ENCODE peak calls at places on chromosomes 5 and 9, in four cellular contexts. One of them, this sample, is unnamed. For H3K4me1, the result is how much of the 10 kb centered on the place peaks cover.

GRCh38 chr9:95605826-95606555 is 89.2 kb upstream of the PTCH1 start:
- DNase-seq in cardiac muscle cell: no peak
- DNase-seq in mammary epithelial cell: no peak
- DNase-seq in PC-9: no peak
- DNase-seq in this sample: no peak

GRCh38 chr9:82271099-82271498 is 282.5 kb downstream of the SPATA31D1 start:
- DNase-seq in cardiac muscle cell: no peak
- DNase-seq in mammary epithelial cell: peak
- DNase-seq in PC-9: no peak
- DNase-seq in this sample: no peak

GRCh38 chr5:68255305-68256130 is 40.0 kb downstream of the PIK3R1 start:
- DNase-seq in cardiac muscle cell: no peak
- DNase-seq in mammary epithelial cell: no peak
- DNase-seq in PC-9: no peak
- DNase-seq in this sample: no peak

GRCh38 chr5:134053840-134054338 is 49.1 kb upstream of the VDAC1 start:
- DNase-seq in cardiac muscle cell: no peak
- DNase-seq in mammary epithelial cell: peak
- DNase-seq in PC-9: no peak
- DNase-seq in this sample: no peak

GRCh38 chr5:75461679-75462078 is 49.8 kb downstream of the CERT1 start:
- DNase-seq in cardiac muscle cell: no peak
- DNase-seq in mammary epithelial cell: peak
- DNase-seq in PC-9: no peak
- DNase-seq in this sample: no peak

GRCh38 chr9:136759436-136760325 is 1.6 kb upstream of the LCN8 start:
- DNase-seq in cardiac muscle cell: no peak
- DNase-seq in mammary epithelial cell: no peak
- DNase-seq in PC-9: no peak
- DNase-seq in this sample: no peak

GRCh38 chr5:170651902-170652301 is 131.6 kb upstream of the GABRP start:
- DNase-seq in cardiac muscle cell: no peak
- DNase-seq in mammary epithelial cell: no peak
- DNase-seq in PC-9: no peak
- DNase-seq in this sample: no peak

GRCh38 chr5:163612358-163613149 is 107.1 kb downstream of the MAT2B start:
- DNase-seq in cardiac muscle cell: no peak
- DNase-seq in mammary epithelial cell: no peak
- DNase-seq in PC-9: no peak
- DNase-seq in this sample: no peak

GRCh38 chr5:68757813-68758212 is 336.0 kb upstream of the SLC30A5 start:
- DNase-seq in cardiac muscle cell: no peak
- DNase-seq in mammary epithelial cell: no peak
- DNase-seq in PC-9: no peak
- DNase-seq in this sample: no peak

GRCh38 chr9:129649726-129650679 is 8.1 kb upstream of the ASB6 start:
- DNase-seq in cardiac muscle cell: no peak
- DNase-seq in mammary epithelial cell: no peak
- DNase-seq in PC-9: no peak
- DNase-seq in this sample: no peak

GRCh38 chr9:133203506-133204075 is 5.5 kb downstream of the OBP2B start:
- DNase-seq in cardiac muscle cell: no peak
- DNase-seq in mammary epithelial cell: no peak
- DNase-seq in PC-9: no peak
- DNase-seq in this sample: no peak

GRCh38 chr9:99411068-99411467 is 189.0 kb downstream of the SEC61B start:
- DNase-seq in cardiac muscle cell: peak
- DNase-seq in mammary epithelial cell: peak
- DNase-seq in PC-9: peak
- DNase-seq in this sample: no peak

GRCh38 chr5:91382530-91383026 is 539 bp downstream of the ARRDC3 start:
- DNase-seq in cardiac muscle cell: peak
- DNase-seq in mammary epithelial cell: peak
- DNase-seq in PC-9: no peak
- DNase-seq in this sample: no peak

GRCh38 chr9:87840126-87840525 is 42.6 kb upstream of the SPATA31E1 start:
- DNase-seq in cardiac muscle cell: no peak
- DNase-seq in mammary epithelial cell: no peak
- DNase-seq in PC-9: no peak
- DNase-seq in this sample: no peak

GRCh38 chr9:36488322-36488838 is 84.3 kb upstream of the MELK start:
- DNase-seq in cardiac muscle cell: no peak
- DNase-seq in mammary epithelial cell: no peak
- DNase-seq in PC-9: no peak
- DNase-seq in this sample: no peak

GRCh38 chr5:180618830-180619562 is 27.7 kb upstream of the SCGB3A1 start:
- DNase-seq in cardiac muscle cell: peak
- DNase-seq in mammary epithelial cell: peak
- DNase-seq in PC-9: no peak
- DNase-seq in this sample: no peak

GRCh38 chr9:12980482-12980881 is 205.7 kb downstream of the LURAP1L start:
- DNase-seq in cardiac muscle cell: no peak
- DNase-seq in mammary epithelial cell: no peak
- DNase-seq in PC-9: no peak
- DNase-seq in this sample: no peak

GRCh38 chr5:129113867-129114266 is 19.3 kb downstream of the ISOC1 start:
- DNase-seq in cardiac muscle cell: no peak
- DNase-seq in mammary epithelial cell: no peak
- DNase-seq in PC-9: no peak
- DNase-seq in this sample: no peak

GRCh38 chr5:129116797-129117196 is 22.2 kb downstream of the ISOC1 start:
- DNase-seq in cardiac muscle cell: no peak
- DNase-seq in mammary epithelial cell: no peak
- DNase-seq in PC-9: no peak
- DNase-seq in this sample: no peak

GRCh38 chr5:129112295-129112694 is 17.7 kb downstream of the ISOC1 start:
- DNase-seq in cardiac muscle cell: no peak
- DNase-seq in mammary epithelial cell: no peak
- DNase-seq in PC-9: no peak
- DNase-seq in this sample: no peak

GRCh38 chr5:129115680-129116079 is 21.1 kb downstream of the ISOC1 start:
- DNase-seq in cardiac muscle cell: no peak
- DNase-seq in mammary epithelial cell: no peak
- DNase-seq in PC-9: no peak
- DNase-seq in this sample: no peak

DNA sequence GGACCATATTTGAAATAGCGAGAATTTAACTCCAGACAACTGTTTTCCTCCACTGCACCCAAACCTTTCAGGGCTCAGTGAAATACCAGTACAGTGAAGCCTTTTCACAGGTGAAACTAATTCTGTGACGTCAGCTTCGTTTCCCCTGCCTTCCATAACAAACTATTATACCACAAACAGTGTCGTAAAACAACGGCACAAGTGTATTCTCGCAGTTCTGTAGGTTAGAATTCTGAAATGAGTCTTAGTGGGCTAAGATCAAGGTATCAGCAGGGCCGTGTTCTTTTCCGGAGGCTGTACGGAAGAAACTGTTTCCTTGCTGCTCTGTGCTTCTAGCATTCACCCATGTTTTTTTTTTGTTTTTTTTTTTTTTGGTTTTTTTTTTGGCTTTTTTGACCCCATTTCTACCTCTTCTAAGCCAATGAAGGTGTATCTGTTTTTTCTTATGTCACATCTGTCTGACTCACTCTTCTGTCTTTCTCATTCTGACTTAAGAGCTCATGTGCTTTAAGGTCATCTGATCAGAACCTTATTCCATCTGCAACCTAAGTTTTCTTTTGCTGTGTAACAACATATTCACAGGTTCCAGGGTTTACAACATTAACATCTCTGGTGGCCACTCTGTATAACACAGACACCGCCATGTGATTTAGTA is 20.1 kb downstream of the ISOC1 start:
- DNase-seq in cardiac muscle cell: no peak
- DNase-seq in mammary epithelial cell: no peak
- DNase-seq in PC-9: no peak
- DNase-seq in this sample: no peak
- H3K4me1 ChIP-seq in cardiac muscle cell: under half
- H3K4me1 ChIP-seq in mammary epithelial cell: under half
- H3K4me1 ChIP-seq in PC-9: under half
- H3K4me1 ChIP-seq in this sample: under half

GRCh38 chr5:33829430-33829829 is 62.4 kb downstream of the ADAMTS12 start:
- DNase-seq in cardiac muscle cell: no peak
- DNase-seq in mammary epithelial cell: no peak
- DNase-seq in PC-9: no peak
- DNase-seq in this sample: no peak

GRCh38 chr5:33824516-33825195 is 67.1 kb downstream of the ADAMTS12 start:
- DNase-seq in cardiac muscle cell: no peak
- DNase-seq in mammary epithelial cell: no peak
- DNase-seq in PC-9: no peak
- DNase-seq in this sample: no peak

GRCh38 chr5:33827885-33828284 is 63.9 kb downstream of the ADAMTS12 start:
- DNase-seq in cardiac muscle cell: no peak
- DNase-seq in mammary epithelial cell: no peak
- DNase-seq in PC-9: no peak
- DNase-seq in this sample: no peak

GRCh38 chr5:33828611-33829286 is 63.0 kb downstream of the ADAMTS12 start:
- DNase-seq in cardiac muscle cell: no peak
- DNase-seq in mammary epithelial cell: no peak
- DNase-seq in PC-9: no peak
- DNase-seq in this sample: no peak

GRCh38 chr5:33827335-33827734 is 64.5 kb downstream of the ADAMTS12 start:
- DNase-seq in cardiac muscle cell: no peak
- DNase-seq in mammary epithelial cell: peak
- DNase-seq in PC-9: no peak
- DNase-seq in this sample: no peak
- TF ChIP-seq CTCF in cardiac muscle cell: no peak
- TF ChIP-seq CTCF in mammary epithelial cell: no peak
- TF ChIP-seq CTCF in PC-9: no peak
- TF ChIP-seq CTCF in this sample: no peak

GRCh38 chr9:124283232-124283814 is 25.6 kb downstream of the NEK6 start:
- DNase-seq in cardiac muscle cell: no peak
- DNase-seq in mammary epithelial cell: no peak
- DNase-seq in PC-9: no peak
- DNase-seq in this sample: no peak
- H3K4me1 ChIP-seq in cardiac muscle cell: under half
- H3K4me1 ChIP-seq in mammary epithelial cell: under half
- H3K4me1 ChIP-seq in PC-9: under half
- H3K4me1 ChIP-seq in this sample: half or more

DNA sequence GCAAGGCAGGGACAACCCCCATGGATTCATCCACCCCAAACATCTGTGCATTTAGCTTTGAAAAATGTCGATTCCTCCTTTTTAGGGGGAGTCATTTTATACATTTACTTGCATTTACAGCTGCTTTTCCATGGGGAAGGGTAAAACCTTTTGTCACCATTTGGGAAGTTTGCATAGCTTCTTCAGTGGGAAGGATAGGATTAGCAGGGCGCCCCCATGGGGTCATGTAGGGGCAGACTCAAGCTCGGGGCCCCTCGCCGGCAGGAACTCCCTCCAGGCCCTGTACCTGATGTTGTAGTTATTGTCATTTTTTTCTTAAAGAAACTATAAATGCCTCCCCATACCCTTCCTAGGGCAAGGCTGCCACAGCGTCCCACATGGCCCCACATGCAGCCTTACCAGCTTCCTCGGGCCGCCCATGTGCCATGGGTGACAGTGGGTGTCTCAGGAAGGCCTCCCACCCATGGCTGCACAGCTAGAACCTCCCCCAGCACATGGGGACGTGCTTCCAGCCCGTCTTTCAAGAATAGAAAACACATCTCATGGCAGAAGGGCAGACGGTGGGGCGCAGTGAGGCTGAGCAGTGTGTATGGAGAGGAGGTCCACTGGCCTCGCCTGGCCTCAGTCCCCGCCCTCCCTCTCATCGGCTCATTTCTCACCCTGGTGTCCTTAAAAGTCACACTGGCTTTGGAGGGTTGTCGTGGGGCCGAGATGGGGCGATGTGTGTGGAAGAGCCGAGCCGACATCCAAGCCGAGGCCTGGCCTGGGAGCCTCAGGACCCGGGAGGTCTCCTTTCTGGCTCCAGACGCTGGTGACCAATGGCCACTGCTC is 76.1 kb upstream of the OTULINL start:
- DNase-seq in cardiac muscle cell: no peak
- DNase-seq in mammary epithelial cell: no peak
- DNase-seq in PC-9: no peak
- DNase-seq in this sample: no peak
- TF ChIP-seq CTCF in cardiac muscle cell: peak
- TF ChIP-seq CTCF in mammary epithelial cell: no peak
- TF ChIP-seq CTCF in PC-9: no peak
- TF ChIP-seq CTCF in this sample: no peak

GRCh38 chr5:178417391-178417811 is 172.8 kb downstream of the COL23A1 start:
- DNase-seq in cardiac muscle cell: no peak
- DNase-seq in mammary epithelial cell: no peak
- DNase-seq in PC-9: no peak
- DNase-seq in this sample: no peak

GRCh38 chr5:178416206-178416882 is 173.8 kb downstream of the COL23A1 start:
- DNase-seq in cardiac muscle cell: no peak
- DNase-seq in mammary epithelial cell: no peak
- DNase-seq in PC-9: no peak
- DNase-seq in this sample: no peak

GRCh38 chr5:178413992-178414391 is 176.2 kb downstream of the COL23A1 start:
- DNase-seq in cardiac muscle cell: no peak
- DNase-seq in mammary epithelial cell: no peak
- DNase-seq in PC-9: no peak
- DNase-seq in this sample: no peak

GRCh38 chr5:178416919-178417318 is 173.3 kb downstream of the COL23A1 start:
- DNase-seq in cardiac muscle cell: no peak
- DNase-seq in mammary epithelial cell: peak
- DNase-seq in PC-9: no peak
- DNase-seq in this sample: no peak

GRCh38 chr5:178415353-178415752 is 174.8 kb downstream of the COL23A1 start:
- DNase-seq in cardiac muscle cell: no peak
- DNase-seq in mammary epithelial cell: no peak
- DNase-seq in PC-9: no peak
- DNase-seq in this sample: no peak
- H3K4me1 ChIP-seq in cardiac muscle cell: under half
- H3K4me1 ChIP-seq in mammary epithelial cell: under half
- H3K4me1 ChIP-seq in PC-9: under half
- H3K4me1 ChIP-seq in this sample: under half

GRCh38 chr9:1018121-1018520 is 32.0 kb upstream of the DMRT2 start:
- DNase-seq in cardiac muscle cell: peak
- DNase-seq in mammary epithelial cell: no peak
- DNase-seq in PC-9: no peak
- DNase-seq in this sample: no peak
- TF ChIP-seq CTCF in cardiac muscle cell: peak
- TF ChIP-seq CTCF in mammary epithelial cell: no peak
- TF ChIP-seq CTCF in PC-9: peak
- TF ChIP-seq CTCF in this sample: peak

This sample was measured in tibial nerve.